ENCODE peak calls at places on chromosomes 5 and 9, in seven cellular contexts. P is iris pigment epithelial cell; G is coronary artery; M is spleen; C is activated CD4-positive, alpha-beta T cell treated with anti-CD3 and anti-CD28 coated beads, Interleukin-2, amount 50 U/mL, for 1 hour; L is AG09319; W is GM04504. Z is an unnamed sample.

GRCh38 chr9:93315960-93316359 is 132.0 kb downstream of the WNK2 start:
- DNase-seq in W (no peak), G (no peak), C (no peak), M (no peak), P (no peak), L (no peak), Z (no peak)

GRCh38 chr9:4665357-4665756 is 923 bp downstream of the SPATA6L start:
- DNase-seq in M (no peak), C (no peak), P (peak), G (no peak), L (no peak), W (no peak), Z (no peak)

GRCh38 chr9:136627703-136628102 is 35.0 kb upstream of the EGFL7 start:
- DNase-seq in W (no peak), C (no peak), G (no peak), L (no peak), M (peak), P (no peak), Z (no peak)

GRCh38 chr5:119708076-119708790 is 78.9 kb downstream of the FAM170A start:
- DNase-seq in G (no peak), W (no peak), M (peak), C (no peak), P (no peak), L (no peak), Z (no peak)

GRCh38 chr5:14429102-14429501 is 152.5 kb upstream of the OTULINL start:
- DNase-seq in C (no peak), L (no peak), W (no peak), G (no peak), P (no peak), M (no peak), Z (peak)

GRCh38 chr9:15400281-15400941 is 22.3 kb upstream of the SNAPC3 start:
- DNase-seq in L (no peak), M (no peak), G (no peak), W (no peak), C (no peak), P (peak), Z (no peak)

GRCh38 chr9:93301291-93301811 is 117.4 kb downstream of the WNK2 start:
- DNase-seq in P (no peak), L (no peak), G (peak), C (no peak), W (no peak), M (peak), Z (no peak)

GRCh38 chr5:115480245-115480644 is 64.3 kb downstream of the FEM1C start:
- DNase-seq in L (no peak), P (no peak), G (no peak), W (no peak), C (no peak), M (no peak), Z (no peak)

GRCh38 chr5:94857119-94857518 is 238.7 kb downstream of the SLF1 start:
- DNase-seq in G (no peak), C (no peak), P (no peak), L (no peak), M (no peak), W (no peak), Z (no peak)

GRCh38 chr5:42982107-42982622 is 58.0 kb downstream of the ANXA2R start:
- DNase-seq in G (no peak), L (no peak), P (peak), W (no peak), C (no peak), M (no peak), Z (no peak)

GRCh38 chr5:115351356-115352195 is 55.1 kb upstream of the CCDC112 start:
- DNase-seq in W (no peak), G (no peak), P (peak), C (no peak), L (no peak), M (no peak), Z (no peak)

GRCh38 chr5:151406322-151406947 is 41.0 kb upstream of the SLC36A1 start:
- DNase-seq in G (no peak), C (no peak), P (peak), W (no peak), M (no peak), L (no peak), Z (no peak)

Z was measured in cerebellar cortex.